ENCODE peak calls at places on chromosome 13, in nine cellular contexts. One of them, this sample, is unnamed.

GRCh38 chr13:21365574-21365973 is 93.5 kb downstream of the ZDHHC20 start:
- DNase-seq in OCI-LY7: no peak
- DNase-seq in Peyer's patch: no peak
- DNase-seq in CD8-positive, alpha-beta T cell: peak; percentile 8
- DNase-seq in effector memory CD4-positive, alpha-beta T cell: no peak
- DNase-seq in GM23338: no peak
- DNase-seq in neural progenitor cell: no peak
- DNase-seq in ovary: no peak
- DNase-seq in SK-N-SH: no peak
- DNase-seq in this sample: no peak

GRCh38 chr13:37747071-37747612 is 122.4 kb downstream of the TRPC4 start:
- DNase-seq in OCI-LY7: no peak
- DNase-seq in Peyer's patch: no peak
- DNase-seq in CD8-positive, alpha-beta T cell: no peak
- DNase-seq in effector memory CD4-positive, alpha-beta T cell: no peak
- DNase-seq in GM23338: no peak
- DNase-seq in neural progenitor cell: no peak
- DNase-seq in ovary: no peak
- DNase-seq in SK-N-SH: no peak
- DNase-seq in this sample: no peak

GRCh38 chr13:102369303-102369702 is 32.5 kb downstream of the FGF14 start:
- DNase-seq in OCI-LY7: no peak
- DNase-seq in Peyer's patch: no peak
- DNase-seq in CD8-positive, alpha-beta T cell: no peak
- DNase-seq in effector memory CD4-positive, alpha-beta T cell: no peak
- DNase-seq in GM23338: no peak
- DNase-seq in neural progenitor cell: no peak
- DNase-seq in ovary: no peak
- DNase-seq in SK-N-SH: no peak
- DNase-seq in this sample: no peak

GRCh38 chr13:83182845-83183244 is 699.4 kb downstream of the SLITRK1 start:
- DNase-seq in OCI-LY7: no peak
- DNase-seq in Peyer's patch: no peak
- DNase-seq in CD8-positive, alpha-beta T cell: no peak
- DNase-seq in effector memory CD4-positive, alpha-beta T cell: no peak
- DNase-seq in GM23338: no peak
- DNase-seq in neural progenitor cell: no peak
- DNase-seq in ovary: no peak
- DNase-seq in SK-N-SH: no peak
- DNase-seq in this sample: no peak

GRCh38 chr13:113432509-113433270 is 20.6 kb downstream of the ADPRHL1 start:
- DNase-seq in OCI-LY7: peak; percentile 26
- DNase-seq in Peyer's patch: no peak
- DNase-seq in CD8-positive, alpha-beta T cell: no peak
- DNase-seq in effector memory CD4-positive, alpha-beta T cell: no peak
- DNase-seq in GM23338: no peak
- DNase-seq in neural progenitor cell: no peak
- DNase-seq in ovary: no peak
- DNase-seq in SK-N-SH: no peak
- DNase-seq in this sample: no peak

GRCh38 chr13:110706570-110707378 is 858 bp upstream of the CARS2 start:
- DNase-seq in OCI-LY7: no peak
- DNase-seq in Peyer's patch: no peak
- DNase-seq in CD8-positive, alpha-beta T cell: no peak
- DNase-seq in effector memory CD4-positive, alpha-beta T cell: no peak
- DNase-seq in GM23338: no peak
- DNase-seq in neural progenitor cell: no peak
- DNase-seq in ovary: no peak
- DNase-seq in SK-N-SH: no peak
- DNase-seq in this sample: no peak

GRCh38 chr13:110394371-110394841 is 87.3 kb downstream of the COL4A2 start:
- DNase-seq in OCI-LY7: no peak
- DNase-seq in Peyer's patch: no peak
- DNase-seq in CD8-positive, alpha-beta T cell: no peak
- DNase-seq in effector memory CD4-positive, alpha-beta T cell: no peak
- DNase-seq in GM23338: no peak
- DNase-seq in neural progenitor cell: no peak
- DNase-seq in ovary: no peak
- DNase-seq in SK-N-SH: no peak
- DNase-seq in this sample: no peak

GRCh38 chr13:30027569-30028455 is 177.4 kb upstream of the UBL3 start:
- DNase-seq in OCI-LY7: no peak
- DNase-seq in Peyer's patch: no peak
- DNase-seq in CD8-positive, alpha-beta T cell: no peak
- DNase-seq in effector memory CD4-positive, alpha-beta T cell: no peak
- DNase-seq in GM23338: no peak
- DNase-seq in neural progenitor cell: no peak
- DNase-seq in ovary: no peak
- DNase-seq in SK-N-SH: no peak
- DNase-seq in this sample: no peak

GRCh38 chr13:21075303-21076264 is 14.2 kb upstream of the LATS2 start:
- DNase-seq in OCI-LY7: no peak
- DNase-seq in Peyer's patch: no peak
- DNase-seq in CD8-positive, alpha-beta T cell: no peak
- DNase-seq in effector memory CD4-positive, alpha-beta T cell: no peak
- DNase-seq in GM23338: peak; percentile 76
- DNase-seq in neural progenitor cell: peak; percentile 64
- DNase-seq in ovary: peak; percentile 60
- DNase-seq in SK-N-SH: peak; percentile 48
- DNase-seq in this sample: no peak

DNA sequence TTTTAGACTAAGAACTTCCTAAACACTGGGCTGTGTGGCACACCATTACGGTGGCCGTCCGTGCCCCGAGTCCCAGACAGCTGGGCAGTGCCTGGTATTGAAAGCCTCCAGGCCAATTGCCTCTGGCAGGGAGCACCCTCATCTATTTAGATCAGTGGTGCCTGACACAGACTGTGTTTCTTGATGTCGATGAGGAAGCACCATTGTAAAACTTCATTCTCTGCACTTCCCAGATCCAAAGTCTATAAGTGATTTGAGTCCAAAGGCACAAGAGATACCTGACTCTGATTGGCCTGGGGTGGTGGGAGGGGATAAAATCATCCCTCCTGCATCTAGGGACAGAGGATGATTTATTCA is 8.5 kb upstream of the STK24 start:
- DNase-seq in OCI-LY7: no peak
- DNase-seq in Peyer's patch: no peak
- DNase-seq in CD8-positive, alpha-beta T cell: no peak
- DNase-seq in effector memory CD4-positive, alpha-beta T cell: no peak
- DNase-seq in GM23338: no peak
- DNase-seq in neural progenitor cell: no peak
- DNase-seq in ovary: no peak
- DNase-seq in SK-N-SH: no peak
- DNase-seq in this sample: no peak
- H3K27ac ChIP-seq in OCI-LY7: no peak overlapping the region
- H3K27ac ChIP-seq in Peyer's patch: no peak overlapping the region
- H3K27ac ChIP-seq in CD8-positive, alpha-beta T cell: no peak overlapping the region
- H3K27ac ChIP-seq in effector memory CD4-positive, alpha-beta T cell: no peak overlapping the region
- H3K27ac ChIP-seq in GM23338: no peak overlapping the region
- H3K27ac ChIP-seq in neural progenitor cell: no peak overlapping the region
- H3K27ac ChIP-seq in ovary: no peak overlapping the region
- H3K27ac ChIP-seq in SK-N-SH: no peak overlapping the region
- H3K27ac ChIP-seq in this sample: no peak overlapping the region

DNA sequence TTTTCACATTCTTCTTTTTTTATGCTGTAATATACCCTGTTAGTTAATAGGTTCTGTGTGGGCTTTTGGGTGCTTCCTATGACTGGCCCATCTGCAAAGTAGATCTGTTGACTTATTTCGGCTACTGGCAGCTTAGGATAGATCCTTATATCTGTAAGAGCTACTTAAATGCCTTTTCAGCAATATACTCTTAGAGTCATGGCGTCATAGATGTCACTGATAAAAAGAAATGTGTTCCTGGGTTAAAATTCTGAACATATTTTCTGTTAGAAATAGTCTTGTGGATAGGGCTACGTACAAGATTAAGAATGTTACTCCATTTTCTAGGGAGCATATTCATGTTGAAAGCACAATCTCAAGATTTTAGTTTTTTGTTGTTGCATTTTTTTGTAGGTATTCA is 4.7 kb downstream of the AKAP11 start:
- DNase-seq in OCI-LY7: peak; percentile 8
- DNase-seq in Peyer's patch: no peak
- DNase-seq in CD8-positive, alpha-beta T cell: no peak
- DNase-seq in effector memory CD4-positive, alpha-beta T cell: no peak
- DNase-seq in GM23338: no peak
- DNase-seq in neural progenitor cell: no peak
- DNase-seq in ovary: no peak
- DNase-seq in SK-N-SH: no peak
- DNase-seq in this sample: no peak
- H3K4me3 ChIP-seq in OCI-LY7: peak overlapping the region; percentile 33
- H3K4me3 ChIP-seq in Peyer's patch: no peak overlapping the region
- H3K4me3 ChIP-seq in CD8-positive, alpha-beta T cell: no peak overlapping the region
- H3K4me3 ChIP-seq in effector memory CD4-positive, alpha-beta T cell: no peak overlapping the region
- H3K4me3 ChIP-seq in GM23338: no peak overlapping the region
- H3K4me3 ChIP-seq in neural progenitor cell: no peak overlapping the region
- H3K4me3 ChIP-seq in ovary: no peak overlapping the region
- H3K4me3 ChIP-seq in SK-N-SH: no peak overlapping the region
- H3K4me3 ChIP-seq in this sample: no peak overlapping the region

GRCh38 chr13:33279414-33279813 is 6.1 kb downstream of the STARD13 start:
- DNase-seq in OCI-LY7: no peak
- DNase-seq in Peyer's patch: no peak
- DNase-seq in CD8-positive, alpha-beta T cell: no peak
- DNase-seq in effector memory CD4-positive, alpha-beta T cell: no peak
- DNase-seq in GM23338: no peak
- DNase-seq in neural progenitor cell: no peak
- DNase-seq in ovary: no peak
- DNase-seq in SK-N-SH: no peak
- DNase-seq in this sample: no peak
- H3K4me1 ChIP-seq in OCI-LY7: no peaks in the 10 kb centered on the region
- H3K4me1 ChIP-seq in Peyer's patch: no peaks in the 10 kb centered on the region
- H3K4me1 ChIP-seq in CD8-positive, alpha-beta T cell: no peaks in the 10 kb centered on the region
- H3K4me1 ChIP-seq in effector memory CD4-positive, alpha-beta T cell: no peaks in the 10 kb centered on the region
- H3K4me1 ChIP-seq in GM23338: peaks cover 6% of the 10 kb centered on the region
- H3K4me1 ChIP-seq in neural progenitor cell: no peaks in the 10 kb centered on the region
- H3K4me1 ChIP-seq in ovary: peaks cover 8% of the 10 kb centered on the region
- H3K4me1 ChIP-seq in SK-N-SH: peaks cover 3% of the 10 kb centered on the region
- H3K4me1 ChIP-seq in this sample: no peaks in the 10 kb centered on the region

GRCh38 chr13:94248454-94249233 is 230.8 kb downstream of the DCT start:
- DNase-seq in OCI-LY7: no peak
- DNase-seq in Peyer's patch: no peak
- DNase-seq in CD8-positive, alpha-beta T cell: no peak
- DNase-seq in effector memory CD4-positive, alpha-beta T cell: no peak
- DNase-seq in GM23338: no peak
- DNase-seq in neural progenitor cell: no peak
- DNase-seq in ovary: no peak
- DNase-seq in SK-N-SH: no peak
- DNase-seq in this sample: no peak

GRCh38 chr13:94254737-94255136 is 224.7 kb downstream of the DCT start:
- DNase-seq in OCI-LY7: no peak
- DNase-seq in Peyer's patch: no peak
- DNase-seq in CD8-positive, alpha-beta T cell: no peak
- DNase-seq in effector memory CD4-positive, alpha-beta T cell: no peak
- DNase-seq in GM23338: no peak
- DNase-seq in neural progenitor cell: no peak
- DNase-seq in ovary: no peak
- DNase-seq in SK-N-SH: no peak
- DNase-seq in this sample: no peak

GRCh38 chr13:94249512-94249911 is 230.0 kb downstream of the DCT start:
- DNase-seq in OCI-LY7: no peak
- DNase-seq in Peyer's patch: no peak
- DNase-seq in CD8-positive, alpha-beta T cell: no peak
- DNase-seq in effector memory CD4-positive, alpha-beta T cell: no peak
- DNase-seq in GM23338: peak; percentile 28
- DNase-seq in neural progenitor cell: peak; percentile 39
- DNase-seq in ovary: no peak
- DNase-seq in SK-N-SH: no peak
- DNase-seq in this sample: no peak

GRCh38 chr13:94252209-94252608 is 227.3 kb downstream of the DCT start:
- DNase-seq in OCI-LY7: no peak
- DNase-seq in Peyer's patch: no peak
- DNase-seq in CD8-positive, alpha-beta T cell: no peak
- DNase-seq in effector memory CD4-positive, alpha-beta T cell: no peak
- DNase-seq in GM23338: no peak
- DNase-seq in neural progenitor cell: no peak
- DNase-seq in ovary: no peak
- DNase-seq in SK-N-SH: no peak
- DNase-seq in this sample: no peak

GRCh38 chr13:94251801-94252200 is 227.7 kb downstream of the DCT start:
- DNase-seq in OCI-LY7: no peak
- DNase-seq in Peyer's patch: no peak
- DNase-seq in CD8-positive, alpha-beta T cell: no peak
- DNase-seq in effector memory CD4-positive, alpha-beta T cell: no peak
- DNase-seq in GM23338: no peak
- DNase-seq in neural progenitor cell: no peak
- DNase-seq in ovary: peak; percentile 57
- DNase-seq in SK-N-SH: no peak
- DNase-seq in this sample: no peak
- H3K27ac ChIP-seq in OCI-LY7: no peak overlapping the region
- H3K27ac ChIP-seq in Peyer's patch: no peak overlapping the region
- H3K27ac ChIP-seq in CD8-positive, alpha-beta T cell: no peak overlapping the region
- H3K27ac ChIP-seq in effector memory CD4-positive, alpha-beta T cell: no peak overlapping the region
- H3K27ac ChIP-seq in GM23338: no peak overlapping the region
- H3K27ac ChIP-seq in neural progenitor cell: no peak overlapping the region
- H3K27ac ChIP-seq in ovary: no peak overlapping the region
- H3K27ac ChIP-seq in SK-N-SH: no peak overlapping the region
- H3K27ac ChIP-seq in this sample: no peak overlapping the region